ENCODE peak calls at places on chromosome 13, in six cellular contexts. R, U, Z, D, J and C are unnamed samples.

GRCh38 chr13:103952183-103952582 is 886.0 kb upstream of the SLC10A2 start:
- DNase-seq in R (peak; percentile 65), U (no peak), Z (no peak), D (no peak), J (no peak), C (no peak)

GRCh38 chr13:47930649-47931165 is 70.4 kb downstream of the SUCLA2 start:
- DNase-seq in R (no peak), U (no peak), Z (no peak), D (no peak), J (no peak), C (no peak)

GRCh38 chr13:72507394-72508199 is 219.8 kb downstream of the MZT1 start:
- DNase-seq in R (no peak), U (no peak), Z (no peak), D (no peak), J (no peak), C (no peak)

GRCh38 chr13:36131931-36132297 is 732 bp upstream of the DCLK1 start:
- DNase-seq in R (no peak), U (no peak), Z (no peak), D (no peak), J (peak; percentile 43), C (no peak)

GRCh38 chr13:107867701-107868661 is 347.4 kb downstream of the LIG4 start:
- DNase-seq in R (peak; percentile 64), U (peak; percentile 78), Z (no peak), D (no peak), J (no peak), C (no peak)

GRCh38 chr13:100470841-100471505 is 117.6 kb downstream of the GGACT start:
- DNase-seq in R (no peak), U (no peak), Z (no peak), D (no peak), J (no peak), C (no peak)

GRCh38 chr13:50197705-50198104 is 182.5 kb downstream of the KCNRG start:
- DNase-seq in R (no peak), U (no peak), Z (no peak), D (no peak), J (no peak), C (no peak)

GRCh38 chr13:49560270-49561063 is 24.9 kb downstream of the RCBTB1 start:
- DNase-seq in R (no peak), U (no peak), Z (no peak), D (no peak), J (no peak), C (peak; percentile 7)

GRCh38 chr13:44715287-44716224 is 139.4 kb upstream of the TSC22D1 start:
- DNase-seq in R (no peak), U (no peak), Z (no peak), D (no peak), J (no peak), C (no peak)

GRCh38 chr13:48118025-48118424 is 23.1 kb upstream of the MED4 start:
- DNase-seq in R (no peak), U (no peak), Z (no peak), D (no peak), J (no peak), C (no peak)

GRCh38 chr13:101202590-101202989 is 213.7 kb downstream of the NALCN start:
- DNase-seq in R (no peak), U (no peak), Z (no peak), D (no peak), J (no peak), C (no peak)

GRCh38 chr13:29369060-29369743 is 226.3 kb downstream of the SLC7A1 start:
- DNase-seq in R (peak; percentile 39), U (no peak), Z (no peak), D (no peak), J (no peak), C (peak; percentile 8)

GRCh38 chr13:91719033-91719432 is 320.6 kb downstream of the GPC5 start:
- DNase-seq in R (peak; percentile 7), U (no peak), Z (no peak), D (no peak), J (no peak), C (no peak)

DNA sequence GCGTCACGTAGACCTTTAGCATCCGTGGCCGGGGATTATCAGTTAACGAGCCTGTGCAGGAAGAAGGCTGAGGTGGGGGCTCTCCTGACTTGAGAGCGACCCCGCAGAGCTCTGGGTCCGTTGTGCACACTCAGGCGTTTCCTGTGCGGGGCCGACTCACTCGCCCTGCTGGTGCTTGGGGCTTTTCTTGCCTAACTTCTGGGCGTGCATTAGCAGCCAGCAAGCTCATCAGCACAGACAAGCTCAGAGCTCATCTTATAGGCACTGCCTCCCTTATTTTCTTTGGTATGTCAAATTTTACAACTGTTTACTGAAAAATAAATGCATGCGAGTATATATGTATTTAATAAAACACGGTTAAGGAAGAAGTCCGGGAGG is 23.7 kb downstream of the ADPRHL1 start:
- DNase-seq in R (no peak), U (no peak), Z (no peak), D (no peak), J (no peak), C (no peak)
- TF ChIP-seq POLR2A in R (no peak), U (no peak), Z (no peak), D (no peak), J (no peak), C (no peak)

GRCh38 chr13:41456768-41457588 is at the start of gene RGCC:
- DNase-seq in R (peak; percentile 74), U (peak; percentile 82), Z (peak; percentile 90), D (peak; percentile 93), J (peak; percentile 80), C (peak; percentile 91)
- TF ChIP-seq POLR2A in R (peak; percentile 87), U (no peak), Z (no peak), D (no peak), J (no peak), C (no peak)

DNA sequence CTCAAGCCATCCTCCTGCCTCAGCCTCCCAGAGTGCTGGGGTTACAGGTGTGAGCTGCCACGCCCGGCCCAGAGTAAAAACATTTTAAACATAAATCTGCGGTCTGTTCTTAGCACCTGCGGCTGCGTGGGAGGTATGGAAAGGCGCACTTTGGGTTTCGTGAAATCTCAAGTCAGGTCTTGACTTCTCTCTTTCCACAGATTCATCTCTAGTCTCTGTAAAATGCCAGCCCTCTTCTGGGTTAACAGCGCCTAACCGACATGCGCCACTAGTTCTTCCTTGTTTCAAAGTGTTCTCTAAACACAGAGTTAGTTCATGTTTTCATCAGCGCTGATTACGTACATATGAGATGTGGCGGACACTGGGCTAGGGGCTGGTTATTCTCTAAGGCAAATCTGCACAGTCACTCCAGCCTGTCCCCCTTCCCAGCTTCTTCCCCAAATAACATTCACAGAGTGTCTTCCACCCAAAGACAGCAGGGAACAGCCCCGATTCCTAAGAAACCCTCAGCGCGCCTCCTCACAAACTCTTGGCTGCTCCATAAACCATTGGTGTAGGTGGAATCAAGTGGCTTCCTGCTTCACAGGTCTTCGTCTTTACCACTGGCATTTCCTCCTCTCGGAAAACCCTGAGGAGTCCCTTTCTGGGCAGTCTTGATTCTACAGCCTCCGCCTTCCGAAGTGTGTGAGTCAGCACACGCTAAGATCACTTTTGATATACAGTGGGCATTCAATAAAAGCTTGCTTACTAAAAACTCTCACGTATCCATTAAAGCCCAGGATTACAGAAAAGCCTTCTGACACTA is 1.4 kb downstream of the PARP4 start:
- DNase-seq in R (peak; percentile 85), U (peak; percentile 9), Z (peak; percentile 78), D (peak; percentile 81), J (no peak), C (peak; percentile 63)
- TF ChIP-seq POLR2A in R (no peak), U (no peak), Z (peak; percentile 30), D (no peak), J (no peak), C (no peak)

GRCh38 chr13:26183416-26183815 is 38.7 kb downstream of the RNF6 start:
- DNase-seq in R (no peak), U (no peak), Z (no peak), D (no peak), J (no peak), C (no peak)

GRCh38 chr13:26186995-26187394 is 35.1 kb downstream of the RNF6 start:
- DNase-seq in R (peak; percentile 7), U (no peak), Z (peak; percentile 50), D (peak; percentile 80), J (no peak), C (no peak)

GRCh38 chr13:26185720-26186119 is 36.4 kb downstream of the RNF6 start:
- DNase-seq in R (no peak), U (no peak), Z (no peak), D (no peak), J (no peak), C (no peak)

GRCh38 chr13:26184791-26185250 is 37.3 kb downstream of the RNF6 start:
- DNase-seq in R (peak; percentile 65), U (peak; percentile 49), Z (peak; percentile 88), D (peak; percentile 81), J (peak; percentile 44), C (peak; percentile 81)

DNA sequence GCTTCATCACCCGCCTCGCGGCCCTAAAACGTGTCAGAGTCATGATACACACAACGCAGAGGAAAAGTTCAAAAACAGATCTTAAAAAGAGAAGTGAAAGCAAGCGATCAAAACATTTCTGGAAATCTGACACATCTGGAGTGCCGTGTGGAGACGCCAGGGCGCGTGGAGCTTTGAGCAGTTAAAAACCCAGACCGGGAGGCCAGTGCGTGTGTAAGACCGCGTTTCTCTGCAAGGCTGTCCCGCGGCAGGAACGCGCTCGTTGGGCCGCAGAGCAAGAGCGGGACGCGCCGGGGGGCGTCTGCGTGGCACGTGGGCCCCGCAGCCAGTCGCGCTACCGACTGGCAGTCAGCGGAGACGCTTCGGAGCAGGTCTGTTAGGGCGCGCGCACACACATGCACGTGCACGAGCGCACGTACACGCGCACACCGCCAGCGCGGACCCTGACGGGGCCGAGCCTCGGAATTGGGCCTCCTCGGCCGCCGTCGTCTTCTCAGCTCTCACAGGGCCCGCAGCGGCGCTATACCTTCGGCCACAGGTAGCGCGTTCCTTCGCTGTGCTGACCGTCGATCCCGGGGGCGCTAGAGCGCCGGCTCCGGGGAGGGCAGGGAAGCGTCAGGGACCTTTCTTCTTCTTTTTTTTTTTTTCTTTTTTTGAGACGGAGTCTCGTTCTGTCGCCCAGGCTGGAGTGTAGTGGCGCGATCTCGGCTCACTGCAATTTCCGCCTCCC is 35.8 kb downstream of the RNF6 start:
- DNase-seq in R (peak; percentile 92), U (peak; percentile 80), Z (peak; percentile 97), D (peak; percentile 98), J (peak; percentile 74), C (peak; percentile 97)
- TF ChIP-seq POLR2A in R (peak; percentile 51), U (peak; percentile 62), Z (peak; percentile 30), D (no peak), J (no peak), C (peak; percentile 51)

DNA sequence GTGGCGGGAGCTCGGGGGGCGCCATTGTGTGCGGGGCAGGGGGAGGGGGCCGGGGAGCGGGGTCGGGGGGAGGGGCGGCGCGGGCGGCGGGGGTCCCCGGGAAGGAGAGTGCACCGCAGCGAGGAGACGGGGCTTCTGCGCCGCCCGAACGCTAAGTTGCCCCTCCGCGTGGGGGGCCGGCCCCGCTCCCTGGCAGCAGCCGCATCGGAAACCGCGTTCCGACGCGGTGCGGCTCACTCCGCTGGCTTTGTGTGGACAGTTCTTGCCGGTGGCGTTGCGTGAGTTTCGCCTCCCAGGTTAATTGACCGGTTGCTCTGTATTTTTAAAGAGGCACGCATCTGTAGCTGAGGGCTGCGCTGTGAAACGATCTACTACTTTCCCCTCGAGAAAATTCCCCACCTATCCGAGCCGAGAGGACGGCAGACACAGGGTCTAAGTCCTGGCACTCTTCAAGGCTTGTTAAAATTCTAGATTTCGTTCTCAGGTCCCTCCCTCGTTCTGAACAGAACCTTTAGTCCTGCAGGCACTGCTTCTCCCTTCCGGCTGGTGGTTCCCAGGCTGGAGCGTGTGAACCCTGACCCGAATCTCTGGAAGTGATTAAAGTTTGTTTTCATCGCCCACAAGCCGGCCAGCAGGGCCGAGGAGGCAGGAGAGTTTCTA is 861 bp downstream of the ARHGEF7 start:
- DNase-seq in R (peak; percentile 27), U (no peak), Z (no peak), D (no peak), J (peak; percentile 51), C (no peak)
- TF ChIP-seq POLR2A in R (no peak), U (no peak), Z (no peak), D (no peak), J (no peak), C (no peak)